ENCODE peak calls at places on chromosomes 13 and 19, in ten cellular contexts. One of them, this sample, is unnamed.

GRCh38 chr13:110380359-110381028 is 73.4 kb downstream of the COL4A2 start:
- DNase-seq in fibroblast of the aortic adventitia: peak; percentile 88
- DNase-seq in cardiac muscle cell: peak; percentile 79
- DNase-seq in AG10803: peak; percentile 37
- DNase-seq in H1: no peak
- DNase-seq in GM12865: no peak
- DNase-seq in CD4-positive, alpha-beta T cell: no peak
- DNase-seq in heart right ventricle: no peak
- DNase-seq in HFF-Myc: no peak
- DNase-seq in Peyer's patch: no peak
- DNase-seq in this sample: no peak

GRCh38 chr13:100660761-100661160 is 13.8 kb downstream of the TMTC4 start:
- DNase-seq in fibroblast of the aortic adventitia: no peak
- DNase-seq in cardiac muscle cell: no peak
- DNase-seq in AG10803: no peak
- DNase-seq in H1: no peak
- DNase-seq in GM12865: no peak
- DNase-seq in CD4-positive, alpha-beta T cell: no peak
- DNase-seq in heart right ventricle: no peak
- DNase-seq in HFF-Myc: no peak
- DNase-seq in Peyer's patch: no peak
- DNase-seq in this sample: no peak

GRCh38 chr19:16363133-16363851 is 38.7 kb downstream of the KLF2 start:
- DNase-seq in fibroblast of the aortic adventitia: no peak
- DNase-seq in cardiac muscle cell: no peak
- DNase-seq in AG10803: no peak
- DNase-seq in H1: no peak
- DNase-seq in GM12865: no peak
- DNase-seq in CD4-positive, alpha-beta T cell: no peak
- DNase-seq in heart right ventricle: no peak
- DNase-seq in HFF-Myc: no peak
- DNase-seq in Peyer's patch: no peak
- DNase-seq in this sample: no peak

GRCh38 chr19:40687525-40688016 is 2.9 kb downstream of the NUMBL start:
- DNase-seq in fibroblast of the aortic adventitia: peak; percentile 92
- DNase-seq in cardiac muscle cell: peak; percentile 76
- DNase-seq in AG10803: peak; percentile 81
- DNase-seq in H1: no peak
- DNase-seq in GM12865: peak; percentile 37
- DNase-seq in CD4-positive, alpha-beta T cell: no peak
- DNase-seq in heart right ventricle: peak; percentile 81
- DNase-seq in HFF-Myc: peak; percentile 53
- DNase-seq in Peyer's patch: peak; percentile 88
- DNase-seq in this sample: no peak

GRCh38 chr13:41554626-41555386 is 97.5 kb downstream of the RGCC start:
- DNase-seq in fibroblast of the aortic adventitia: no peak
- DNase-seq in cardiac muscle cell: no peak
- DNase-seq in AG10803: no peak
- DNase-seq in H1: no peak
- DNase-seq in GM12865: peak; percentile 72
- DNase-seq in CD4-positive, alpha-beta T cell: no peak
- DNase-seq in heart right ventricle: no peak
- DNase-seq in HFF-Myc: no peak
- DNase-seq in Peyer's patch: peak; percentile 67
- DNase-seq in this sample: no peak

GRCh38 chr19:1259206-1259872 is 9.8 kb upstream of the CIRBP start:
- DNase-seq in fibroblast of the aortic adventitia: peak; percentile 51
- DNase-seq in cardiac muscle cell: peak; percentile 68
- DNase-seq in AG10803: peak; percentile 71
- DNase-seq in H1: no peak
- DNase-seq in GM12865: peak; percentile 95
- DNase-seq in CD4-positive, alpha-beta T cell: peak; percentile 67
- DNase-seq in heart right ventricle: peak; percentile 85
- DNase-seq in HFF-Myc: no peak
- DNase-seq in Peyer's patch: peak; percentile 90
- DNase-seq in this sample: no peak

GRCh38 chr13:32527151-32527550 is 11.4 kb downstream of the N4BP2L2 start:
- DNase-seq in fibroblast of the aortic adventitia: no peak
- DNase-seq in cardiac muscle cell: no peak
- DNase-seq in AG10803: no peak
- DNase-seq in H1: no peak
- DNase-seq in GM12865: no peak
- DNase-seq in CD4-positive, alpha-beta T cell: no peak
- DNase-seq in heart right ventricle: no peak
- DNase-seq in HFF-Myc: no peak
- DNase-seq in Peyer's patch: no peak
- DNase-seq in this sample: no peak

GRCh38 chr13:110415669-110416068 is 108.6 kb downstream of the COL4A2 start:
- DNase-seq in fibroblast of the aortic adventitia: no peak
- DNase-seq in cardiac muscle cell: no peak
- DNase-seq in AG10803: no peak
- DNase-seq in H1: no peak
- DNase-seq in GM12865: peak; percentile 7
- DNase-seq in CD4-positive, alpha-beta T cell: no peak
- DNase-seq in heart right ventricle: no peak
- DNase-seq in HFF-Myc: no peak
- DNase-seq in Peyer's patch: no peak
- DNase-seq in this sample: no peak

GRCh38 chr13:47480121-47480520 is 521.0 kb downstream of the SUCLA2 start:
- DNase-seq in fibroblast of the aortic adventitia: peak; percentile 77
- DNase-seq in cardiac muscle cell: peak; percentile 67
- DNase-seq in AG10803: peak; percentile 84
- DNase-seq in H1: no peak
- DNase-seq in GM12865: no peak
- DNase-seq in CD4-positive, alpha-beta T cell: no peak
- DNase-seq in heart right ventricle: no peak
- DNase-seq in HFF-Myc: peak; percentile 75
- DNase-seq in Peyer's patch: no peak
- DNase-seq in this sample: no peak

GRCh38 chr13:48530833-48531232 is 2.0 kb downstream of the RCBTB2 start:
- DNase-seq in fibroblast of the aortic adventitia: no peak
- DNase-seq in cardiac muscle cell: no peak
- DNase-seq in AG10803: no peak
- DNase-seq in H1: no peak
- DNase-seq in GM12865: peak; percentile 59
- DNase-seq in CD4-positive, alpha-beta T cell: no peak
- DNase-seq in heart right ventricle: no peak
- DNase-seq in HFF-Myc: no peak
- DNase-seq in Peyer's patch: no peak
- DNase-seq in this sample: no peak

GRCh38 chr19:18153555-18154134 is 682 bp downstream of the PIK3R2 start:
- DNase-seq in fibroblast of the aortic adventitia: no peak
- DNase-seq in cardiac muscle cell: no peak
- DNase-seq in AG10803: no peak
- DNase-seq in H1: no peak
- DNase-seq in GM12865: no peak
- DNase-seq in CD4-positive, alpha-beta T cell: no peak
- DNase-seq in heart right ventricle: no peak
- DNase-seq in HFF-Myc: no peak
- DNase-seq in Peyer's patch: peak; percentile 44
- DNase-seq in this sample: no peak

GRCh38 chr19:50649433-50650391 is at the start of gene C19orf81:
- DNase-seq in fibroblast of the aortic adventitia: no peak
- DNase-seq in cardiac muscle cell: peak; percentile 55
- DNase-seq in AG10803: no peak
- DNase-seq in H1: peak; percentile 79
- DNase-seq in GM12865: no peak
- DNase-seq in CD4-positive, alpha-beta T cell: no peak
- DNase-seq in heart right ventricle: no peak
- DNase-seq in HFF-Myc: no peak
- DNase-seq in Peyer's patch: no peak
- DNase-seq in this sample: no peak
- TF ChIP-seq CTCF in fibroblast of the aortic adventitia: no peak
- TF ChIP-seq CTCF in cardiac muscle cell: no peak
- TF ChIP-seq CTCF in AG10803: no peak
- TF ChIP-seq CTCF in H1: peak; percentile 2
- TF ChIP-seq CTCF in GM12865: no peak
- TF ChIP-seq CTCF in CD4-positive, alpha-beta T cell: no peak
- TF ChIP-seq CTCF in heart right ventricle: no peak
- TF ChIP-seq CTCF in HFF-Myc: no peak
- TF ChIP-seq CTCF in Peyer's patch: no peak
- TF ChIP-seq CTCF in this sample: no peak

GRCh38 chr19:15249912-15250634 is 17.8 kb upstream of the EPHX3 start:
- DNase-seq in fibroblast of the aortic adventitia: peak; percentile 93
- DNase-seq in cardiac muscle cell: peak; percentile 94
- DNase-seq in AG10803: peak; percentile 94
- DNase-seq in H1: no peak
- DNase-seq in GM12865: no peak
- DNase-seq in CD4-positive, alpha-beta T cell: no peak
- DNase-seq in heart right ventricle: peak; percentile 75
- DNase-seq in HFF-Myc: no peak
- DNase-seq in Peyer's patch: no peak
- DNase-seq in this sample: no peak
- TF ChIP-seq CTCF in fibroblast of the aortic adventitia: no peak
- TF ChIP-seq CTCF in cardiac muscle cell: no peak
- TF ChIP-seq CTCF in AG10803: no peak
- TF ChIP-seq CTCF in H1: no peak
- TF ChIP-seq CTCF in GM12865: no peak
- TF ChIP-seq CTCF in CD4-positive, alpha-beta T cell: no peak
- TF ChIP-seq CTCF in heart right ventricle: no peak
- TF ChIP-seq CTCF in HFF-Myc: peak; percentile 8
- TF ChIP-seq CTCF in Peyer's patch: no peak
- TF ChIP-seq CTCF in this sample: no peak

DNA sequence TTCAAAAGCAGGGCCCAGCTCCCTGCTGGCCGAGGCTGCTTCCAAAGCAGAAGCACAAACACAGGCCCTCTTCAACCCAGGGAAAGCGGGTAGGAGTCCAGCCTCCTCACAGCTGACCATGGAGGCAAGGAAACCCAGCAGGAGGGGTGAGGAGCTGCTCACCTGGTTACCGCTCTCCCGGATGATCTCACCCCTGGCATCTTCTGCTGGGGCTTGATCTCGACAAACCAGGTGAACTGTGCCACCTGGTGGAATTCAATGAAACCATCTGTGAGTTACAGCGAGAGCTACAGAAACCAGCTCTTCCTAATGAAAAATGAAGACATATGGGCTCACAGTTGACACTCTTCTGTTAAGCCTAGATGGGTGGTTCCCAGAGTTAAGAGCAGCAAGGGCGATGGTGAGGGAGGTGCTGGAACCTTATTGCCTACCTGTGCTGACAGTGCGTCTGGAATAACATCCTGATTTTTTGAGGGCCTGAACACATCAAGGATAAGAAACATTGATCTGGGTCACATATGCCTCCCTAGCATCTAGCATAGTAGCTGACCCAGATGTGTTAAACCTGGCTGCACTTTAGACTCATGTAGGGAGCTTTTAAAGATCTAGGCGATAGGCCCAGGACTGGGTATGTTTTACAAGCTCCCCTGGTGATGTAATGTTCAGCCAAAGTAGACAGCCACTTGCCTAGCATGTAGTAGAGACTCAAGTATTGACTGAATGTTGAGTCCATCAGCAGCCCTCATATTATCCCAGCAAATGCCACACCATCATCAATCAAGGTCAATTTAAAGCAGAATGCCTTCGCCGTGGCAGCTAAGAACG is 6.1 kb downstream of the DHRS12 start:
- DNase-seq in fibroblast of the aortic adventitia: peak; percentile 59
- DNase-seq in cardiac muscle cell: peak; percentile 67
- DNase-seq in AG10803: peak; percentile 46
- DNase-seq in H1: peak; percentile 55
- DNase-seq in GM12865: peak; percentile 84
- DNase-seq in CD4-positive, alpha-beta T cell: peak; percentile 49
- DNase-seq in heart right ventricle: no peak
- DNase-seq in HFF-Myc: no peak
- DNase-seq in Peyer's patch: peak; percentile 53
- DNase-seq in this sample: peak; percentile 35
- TF ChIP-seq CTCF in fibroblast of the aortic adventitia: peak; percentile 39
- TF ChIP-seq CTCF in cardiac muscle cell: peak; percentile 37
- TF ChIP-seq CTCF in AG10803: peak; percentile 51
- TF ChIP-seq CTCF in H1: peak; percentile 84
- TF ChIP-seq CTCF in GM12865: peak; percentile 53
- TF ChIP-seq CTCF in CD4-positive, alpha-beta T cell: peak; percentile 71
- TF ChIP-seq CTCF in heart right ventricle: peak; percentile 48
- TF ChIP-seq CTCF in HFF-Myc: peak; percentile 41
- TF ChIP-seq CTCF in Peyer's patch: peak; percentile 54
- TF ChIP-seq CTCF in this sample: peak; percentile 72

GRCh38 chr13:39777527-39778061 is 122.1 kb downstream of the COG6 start:
- DNase-seq in fibroblast of the aortic adventitia: peak; percentile 84
- DNase-seq in cardiac muscle cell: peak; percentile 87
- DNase-seq in AG10803: peak; percentile 90
- DNase-seq in H1: no peak
- DNase-seq in GM12865: peak; percentile 51
- DNase-seq in CD4-positive, alpha-beta T cell: no peak
- DNase-seq in heart right ventricle: no peak
- DNase-seq in HFF-Myc: peak; percentile 83
- DNase-seq in Peyer's patch: no peak
- DNase-seq in this sample: no peak
- TF ChIP-seq CTCF in fibroblast of the aortic adventitia: peak; percentile 53
- TF ChIP-seq CTCF in cardiac muscle cell: peak; percentile 48
- TF ChIP-seq CTCF in AG10803: peak; percentile 67
- TF ChIP-seq CTCF in H1: peak; percentile 52
- TF ChIP-seq CTCF in GM12865: peak; percentile 24
- TF ChIP-seq CTCF in CD4-positive, alpha-beta T cell: peak; percentile 63
- TF ChIP-seq CTCF in heart right ventricle: peak; percentile 29
- TF ChIP-seq CTCF in HFF-Myc: peak; percentile 31
- TF ChIP-seq CTCF in Peyer's patch: no peak
- TF ChIP-seq CTCF in this sample: peak; percentile 18

This sample was measured in progenitor cell of endocrine pancreas.